ENCODE peak calls at places on chromosomes 16 and 17, in seven cellular contexts. U is neural progenitor cell, I is GM23338, J is K562, C is H9, E is astrocyte, X is neuronal stem cell. D is an unnamed sample.

GRCh38 chr16:57781741-57782606 is 20.3 kb downstream of the KIFC3 start:
- DNase-seq in C (no peak), E (peak), U (no peak), X (no peak), I (no peak), J (no peak), D (peak)

GRCh38 chr16:11296706-11297491 is 15.8 kb upstream of the PRM1 start:
- DNase-seq in U (no peak), J (no peak), X (no peak), I (no peak), C (no peak), E (peak), D (peak)

GRCh38 chr17:40938981-40939380 is 1.5 kb upstream of the KRT23 start:
- DNase-seq in I (no peak), J (no peak), C (no peak), X (no peak), E (peak), U (no peak), D (peak)

GRCh38 chr16:81366316-81366932 is 51.7 kb downstream of the GAN start:
- DNase-seq in E (peak), C (no peak), U (peak), X (peak), I (peak), J (peak), D (peak)

GRCh38 chr17:9239821-9240658 is 218.7 kb downstream of the NTN1 start:
- DNase-seq in E (peak), J (peak), U (peak), C (peak), X (peak), I (peak), D (peak)

GRCh38 chr16:82456683-82457082 is 170.1 kb upstream of the CDH13 start:
- DNase-seq in E (peak), J (peak), U (peak), X (peak), C (peak), I (peak), D (peak)

GRCh38 chr17:47949197-47949759 is 7.9 kb downstream of the PNPO start:
- DNase-seq in C (peak), J (peak), I (peak), X (peak), E (peak), U (peak), D (peak)

GRCh38 chr17:77140878-77141767 is at the start of gene SEC14L1:
- DNase-seq in J (peak), I (peak), E (no peak), X (peak), C (peak), U (peak), D (peak)

GRCh38 chr16:58022601-58023371 is 2.8 kb upstream of the MMP15 start:
- DNase-seq in I (peak), E (peak), X (no peak), C (no peak), J (no peak), U (no peak), D (peak)

GRCh38 chr16:15961060-15961511 is 11.7 kb downstream of the ABCC1 start:
- DNase-seq in I (no peak), U (no peak), J (no peak), C (no peak), X (no peak), E (peak), D (no peak)

GRCh38 chr17:73248532-73248931 is 13.1 kb downstream of the CPSF4L start:
- DNase-seq in U (no peak), C (no peak), I (no peak), X (no peak), E (no peak), J (no peak), D (no peak)

GRCh38 chr17:43791589-43791988 is 11.4 kb downstream of the CFAP97D1 start:
- DNase-seq in X (no peak), E (peak), C (peak), U (peak), I (peak), J (peak), D (no peak)

GRCh38 chr17:66830451-66830850 is 4.5 kb upstream of the CACNG5 start:
- DNase-seq in C (peak), J (no peak), X (no peak), U (peak), E (no peak), I (peak), D (peak)

GRCh38 chr17:67276075-67276474 is 31.1 kb upstream of the HELZ start:
- DNase-seq in J (no peak), U (peak), X (no peak), C (peak), I (peak), E (no peak), D (no peak)

GRCh38 chr16:1662543-1662942 is 15.5 kb upstream of the JPT2 start:
- DNase-seq in C (no peak), X (no peak), I (no peak), J (no peak), U (no peak), E (no peak), D (no peak)

GRCh38 chr17:36777118-36777517 is 160.2 kb upstream of the LHX1 start:
- DNase-seq in C (no peak), J (peak), X (peak), I (peak), U (peak), E (peak), D (no peak)

GRCh38 chr17:77478899-77479298 is 338.1 kb downstream of the SEC14L1 start:
- DNase-seq in U (peak), C (no peak), I (no peak), E (no peak), X (no peak), J (no peak), D (no peak)

GRCh38 chr17:78977992-78978973 is 1.4 kb downstream of the LGALS3BP start:
- DNase-seq in I (no peak), U (no peak), C (no peak), X (no peak), J (no peak), E (no peak), D (peak)

GRCh38 chr17:78977681-78977943 is 2.1 kb downstream of the LGALS3BP start:
- DNase-seq in U (no peak), I (no peak), E (no peak), J (no peak), C (no peak), X (no peak), D (peak)

GRCh38 chr17:78981010-78981888 is 1.5 kb upstream of the LGALS3BP start:
- DNase-seq in I (no peak), C (no peak), X (no peak), J (no peak), U (peak), E (no peak), D (peak)

GRCh38 chr17:78980624-78980972 is 875 bp upstream of the LGALS3BP start:
- DNase-seq in E (no peak), U (no peak), C (no peak), J (no peak), X (no peak), I (no peak), D (peak)

DNA sequence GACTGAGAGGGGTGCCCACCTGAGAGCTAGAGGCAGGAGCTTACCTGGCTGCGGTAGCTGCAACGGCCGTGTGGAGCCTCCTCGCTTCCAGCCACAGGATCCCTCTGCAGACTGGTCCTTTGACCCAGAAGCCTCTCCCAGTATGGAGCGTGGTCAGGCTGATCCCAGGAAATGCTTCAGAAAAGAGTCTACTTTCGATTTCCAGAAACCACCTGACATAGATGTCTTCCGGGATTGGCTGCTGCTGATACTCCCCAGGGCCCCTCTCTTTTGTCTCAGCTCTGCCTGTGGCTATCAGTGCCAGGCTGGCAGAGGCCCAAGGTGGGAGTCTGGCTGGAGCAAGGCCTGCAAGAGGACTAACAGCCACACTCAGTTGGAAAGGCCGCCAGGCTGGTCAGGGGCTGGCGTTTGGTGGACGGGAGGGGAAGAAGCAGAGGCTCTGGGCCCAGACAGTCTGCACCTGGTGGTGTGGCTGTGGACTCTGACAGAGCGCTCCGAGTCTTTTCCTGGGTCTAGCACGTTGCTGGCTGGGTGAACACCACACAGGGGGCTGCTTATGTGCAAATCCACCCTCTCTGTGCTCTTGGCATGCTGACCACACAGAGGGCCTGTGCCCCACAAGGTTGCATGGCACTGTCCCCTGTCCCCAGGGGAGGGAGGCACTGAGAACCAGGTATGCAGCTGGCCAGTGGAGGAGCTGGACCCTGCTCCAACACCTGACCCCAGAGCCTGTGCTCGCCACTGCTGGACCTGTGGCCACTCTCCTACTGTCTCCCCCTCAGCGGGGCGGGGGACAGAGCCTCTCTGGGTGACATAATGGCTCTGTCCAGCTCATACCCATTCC is at the start of gene LGALS3BP:
- DNase-seq in X (peak), I (peak), E (peak), U (peak), C (peak), J (no peak), D (peak)
- H2AFZ ChIP-seq in X (peak), I (peak), E (peak), U (peak), C (no peak), J (peak), D (peak)

GRCh38 chr17:35083071-35083470 is 19.6 kb upstream of the RFFL start:
- DNase-seq in U (no peak), J (no peak), C (no peak), X (no peak), E (no peak), I (no peak), D (no peak)
- H3K4me2 ChIP-seq in U (no peak), J (no peak), C (no peak), X (no peak), E (peak), I (peak), D (no peak)

GRCh38 chr17:12522743-12523181 is 142.9 kb upstream of the MYOCD start:
- DNase-seq in X (no peak), U (peak), C (no peak), J (no peak), E (peak), I (peak), D (peak)

GRCh38 chr17:12519956-12520594 is 145.6 kb upstream of the MYOCD start:
- DNase-seq in J (no peak), I (no peak), X (no peak), U (no peak), C (no peak), E (peak), D (no peak)

GRCh38 chr17:12523244-12523643 is 142.4 kb upstream of the MYOCD start:
- DNase-seq in U (no peak), C (no peak), J (no peak), X (no peak), I (no peak), E (no peak), D (no peak)

GRCh38 chr17:12521416-12521815 is 144.3 kb upstream of the MYOCD start:
- DNase-seq in X (no peak), U (no peak), I (no peak), C (no peak), J (no peak), E (no peak), D (no peak)

DNA sequence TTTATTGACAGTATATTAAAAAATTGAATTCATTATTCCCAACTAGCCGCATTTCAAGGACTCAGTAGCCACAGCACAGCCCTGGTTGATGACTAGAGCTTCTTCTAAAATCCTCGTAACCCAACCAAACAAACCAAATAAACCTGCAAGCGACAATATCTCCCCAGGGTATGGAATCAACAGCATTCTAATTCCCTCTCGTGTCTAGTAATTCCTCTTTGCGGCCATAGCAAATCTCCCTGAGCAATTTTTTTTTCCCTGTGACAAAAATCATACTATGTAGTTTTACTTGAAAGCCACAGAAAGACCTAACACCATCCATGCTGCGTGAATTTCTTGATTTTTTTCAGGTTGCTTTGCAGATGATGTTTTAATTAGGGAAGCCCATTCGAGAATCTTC is 143.4 kb upstream of the MYOCD start:
- DNase-seq in U (no peak), X (no peak), I (no peak), J (no peak), E (no peak), C (no peak), D (no peak)
- H2AFZ ChIP-seq in U (peak), X (peak), I (peak), J (no peak), E (no peak), C (no peak), D (no peak)

DNA sequence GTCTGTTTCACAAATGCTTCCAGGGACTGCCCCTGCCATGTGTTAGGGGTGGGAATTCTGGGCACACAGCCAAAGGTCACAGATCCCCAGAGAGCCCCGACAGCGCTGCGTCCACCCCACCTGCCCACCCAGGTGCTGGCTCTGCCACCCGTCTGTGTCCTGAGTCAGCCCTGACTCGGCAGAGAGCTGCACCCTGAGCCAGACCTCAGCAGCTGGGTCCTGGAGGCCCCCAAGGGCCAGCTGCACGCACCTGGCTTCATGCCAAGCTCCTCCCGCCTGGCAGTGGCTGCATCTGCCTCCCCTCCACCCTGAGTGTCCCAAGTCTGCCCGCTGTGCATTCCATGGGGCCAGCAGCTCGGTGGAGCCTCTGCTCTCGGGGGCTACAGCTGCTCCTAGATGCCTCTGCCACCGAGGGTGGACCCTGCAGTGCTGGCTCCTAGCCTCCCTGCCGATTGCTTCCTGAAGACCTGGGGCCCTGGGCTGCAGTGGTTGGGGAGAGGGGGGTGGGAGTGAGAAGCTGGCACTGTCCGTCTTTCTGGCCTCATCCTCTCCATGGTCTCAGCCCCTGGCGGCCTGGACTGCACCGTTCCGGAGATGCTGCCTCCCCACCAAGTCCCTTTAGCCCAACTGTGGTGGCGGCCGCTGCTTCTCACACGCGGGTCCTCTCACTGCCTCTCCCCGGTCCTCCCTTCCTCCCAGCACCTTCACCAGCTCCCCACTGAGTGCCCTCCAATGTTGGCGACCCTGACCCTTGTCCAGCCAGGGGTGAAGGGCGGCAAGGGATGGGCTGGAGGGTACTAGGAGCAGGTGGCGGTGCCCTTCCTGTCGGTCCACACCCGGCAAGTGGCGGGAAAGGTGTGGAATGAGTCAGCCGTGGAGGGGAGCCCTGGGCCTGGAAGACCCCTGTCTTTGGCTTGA is 3.0 kb downstream of the SECTM1 start:
- DNase-seq in I (no peak), X (no peak), E (peak), J (peak), U (no peak), C (no peak), D (peak)
- H3K4me2 ChIP-seq in I (no peak), X (peak), E (peak), J (no peak), U (no peak), C (no peak), D (no peak)

DNA sequence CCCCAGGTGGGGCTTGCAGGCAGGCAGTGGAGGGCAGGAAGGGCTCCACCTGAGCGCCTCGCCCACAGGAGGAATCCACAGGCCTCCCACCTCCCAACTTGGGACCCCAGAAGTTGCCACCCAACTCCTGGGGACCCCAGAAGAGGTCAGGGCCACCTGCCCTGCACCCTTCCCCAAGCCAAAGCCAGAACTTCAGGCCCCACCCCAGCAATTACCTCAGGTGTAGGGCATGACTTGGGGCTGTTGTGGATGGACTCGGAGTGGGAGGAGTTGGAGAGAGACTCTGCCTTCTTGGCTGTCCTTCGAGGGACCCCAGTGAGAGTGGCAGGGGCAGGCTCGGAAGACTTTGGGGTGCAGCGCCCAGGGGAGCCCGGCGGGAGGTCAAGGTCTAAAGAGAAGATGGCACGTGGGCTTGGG is 10.5 kb downstream of the TSPOAP1 start:
- DNase-seq in C (peak), U (no peak), J (no peak), I (no peak), E (no peak), X (no peak), D (peak)
- H2AFZ ChIP-seq in C (no peak), U (no peak), J (no peak), I (no peak), E (no peak), X (no peak), D (no peak)

GRCh38 chr17:61646482-61646881 is 55.5 kb upstream of the NACA2 start:
- DNase-seq in I (no peak), J (no peak), X (no peak), E (no peak), U (no peak), C (no peak), D (no peak)
- H3K4me2 ChIP-seq in I (no peak), J (no peak), X (no peak), E (peak), U (no peak), C (no peak), D (no peak)

GRCh38 chr17:78716814-78717393 is 65.2 kb downstream of the CYTH1 start:
- DNase-seq in E (no peak), J (no peak), C (no peak), U (peak), I (peak), X (no peak), D (peak)
- H2AFZ ChIP-seq in E (peak), J (no peak), C (no peak), U (peak), I (no peak), X (peak), D (peak)

DNA sequence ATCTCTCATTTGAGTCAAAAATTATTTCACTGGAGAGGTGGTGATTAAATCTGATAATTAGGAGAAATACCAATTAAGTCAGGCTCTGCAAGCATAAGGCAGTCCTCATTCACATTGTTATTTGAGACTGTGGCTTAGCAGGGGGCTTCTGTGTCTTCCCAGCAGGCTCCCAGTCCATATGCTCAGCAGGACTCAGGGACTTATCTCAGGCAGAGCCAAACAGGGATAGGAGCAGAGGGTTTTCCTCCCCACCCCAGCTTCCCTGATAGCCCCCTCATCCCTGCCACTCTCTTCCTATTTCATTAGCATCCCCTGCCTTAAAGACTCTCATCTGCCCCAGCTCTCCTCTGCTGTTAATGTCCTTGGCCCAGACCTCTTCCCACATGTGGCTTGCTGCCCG is 104.3 kb upstream of the DNAH9 start:
- DNase-seq in X (peak), U (peak), E (no peak), I (no peak), C (peak), J (no peak), D (no peak)
- H3K4me2 ChIP-seq in X (no peak), U (peak), E (no peak), I (no peak), C (no peak), J (no peak), D (no peak)

D was measured in osteoblast.